ENCODE peak calls at places on chromosomes 16 and 17, in seven cellular contexts. B, V, G, Y, D, F and C are unnamed samples. For H3K4me1, the result is how much of the 10 kb centered on the place peaks cover.

GRCh38 chr17:74276051-74276476 is 2.0 kb downstream of the DNAI2 start:
- DNase-seq in B (no peak), V (no peak), G (no peak), Y (no peak), D (no peak), F (no peak), C (no peak)

GRCh38 chr17:43044024-43044423 is 19.0 kb downstream of the RND2 start:
- DNase-seq in B (no peak), V (no peak), G (no peak), Y (no peak), D (no peak), F (no peak), C (no peak)

GRCh38 chr17:52837502-52837901 is 679.0 kb upstream of the CA10 start:
- DNase-seq in B (no peak), V (no peak), G (no peak), Y (no peak), D (no peak), F (no peak), C (no peak)

GRCh38 chr16:54266363-54266955 is 20.1 kb downstream of the IRX3 start:
- DNase-seq in B (no peak), V (no peak), G (no peak), Y (no peak), D (peak), F (no peak), C (no peak)

GRCh38 chr16:80997139-80997798 is 9.4 kb downstream of the CMC2 start:
- DNase-seq in B (no peak), V (no peak), G (no peak), Y (no peak), D (peak), F (peak), C (no peak)

GRCh38 chr17:72118588-72119279 is 2.1 kb upstream of the SOX9 start:
- DNase-seq in B (no peak), V (peak), G (peak), Y (peak), D (peak), F (peak), C (no peak)

GRCh38 chr17:742147-742793 is 9.8 kb downstream of the GEMIN4 start:
- DNase-seq in B (no peak), V (no peak), G (no peak), Y (no peak), D (no peak), F (no peak), C (no peak)

GRCh38 chr17:60451071-60451470 is 28.8 kb downstream of the CHCT1 start:
- DNase-seq in B (no peak), V (no peak), G (no peak), Y (no peak), D (no peak), F (no peak), C (no peak)

GRCh38 chr17:74015316-74015715 is 188.2 kb upstream of the RPL38 start:
- DNase-seq in B (no peak), V (no peak), G (no peak), Y (no peak), D (no peak), F (no peak), C (no peak)

GRCh38 chr17:50948711-50949110 is 82.6 kb upstream of the TOB1 start:
- DNase-seq in B (no peak), V (no peak), G (no peak), Y (no peak), D (no peak), F (no peak), C (no peak)

GRCh38 chr17:7717756-7718350 is 309 bp downstream of the DNAH2 start:
- DNase-seq in B (no peak), V (no peak), G (no peak), Y (no peak), D (no peak), F (no peak), C (no peak)

GRCh38 chr16:82181456-82182185 is 11.6 kb upstream of the MPHOSPH6 start:
- DNase-seq in B (no peak), V (no peak), G (no peak), Y (no peak), D (no peak), F (no peak), C (no peak)

GRCh38 chr17:77432791-77433190 is 292.0 kb downstream of the SEC14L1 start:
- DNase-seq in B (no peak), V (no peak), G (no peak), Y (no peak), D (no peak), F (no peak), C (no peak)
- H3K4me1 ChIP-seq in B (under half), V (half or more), G (under half), Y (half or more), D (under half), F (half or more), C (half or more)

GRCh38 chr16:56409195-56409594 is 16.1 kb downstream of the AMFR start:
- DNase-seq in B (no peak), V (no peak), G (no peak), Y (no peak), D (peak), F (no peak), C (no peak)
- TF ChIP-seq CTCF in B (no peak), V (no peak), G (no peak), Y (no peak), D (no peak), F (no peak), C (no peak)

DNA sequence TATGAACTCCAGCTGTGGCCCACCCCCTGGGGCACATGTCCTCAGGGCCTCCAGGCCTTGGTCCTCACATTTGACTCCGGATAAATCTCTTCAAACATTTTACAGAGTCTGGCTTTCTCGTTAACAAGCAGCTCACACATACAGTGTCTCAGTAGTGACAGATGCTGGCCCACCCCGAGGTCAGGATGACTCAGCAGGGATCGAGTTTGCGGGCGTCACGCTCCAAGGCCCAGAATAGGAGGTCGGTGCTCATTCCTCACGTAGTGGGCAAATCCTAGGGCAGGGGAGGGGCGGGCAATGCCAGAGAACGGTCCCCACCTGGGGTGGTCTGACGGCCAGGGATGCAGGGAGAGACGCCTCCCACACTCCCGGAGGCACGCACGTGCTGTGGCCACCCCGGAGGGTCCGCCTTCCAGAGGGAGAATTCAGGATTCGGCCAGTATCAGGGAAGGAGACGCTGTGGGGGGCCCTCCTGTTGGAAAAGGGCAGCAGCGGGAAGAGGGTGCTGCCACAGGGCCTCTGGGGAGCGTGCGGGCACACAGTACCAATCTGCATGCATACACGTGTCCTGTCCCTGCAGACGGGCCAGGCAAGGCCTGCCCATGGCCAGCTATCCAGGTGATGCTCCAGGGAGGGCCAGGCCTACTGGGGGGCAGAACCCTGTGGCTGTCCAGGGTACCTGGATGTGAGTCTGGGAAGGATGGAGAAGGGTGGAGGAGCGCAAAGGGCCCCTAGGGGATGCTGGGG is 8.6 kb downstream of the SLC7A5 start:
- DNase-seq in B (no peak), V (peak), G (no peak), Y (peak), D (peak), F (no peak), C (no peak)
- TF ChIP-seq SIN3A in B (no peak), V (no peak), G (no peak), Y (no peak), D (peak), F (no peak), C (peak)

DNA sequence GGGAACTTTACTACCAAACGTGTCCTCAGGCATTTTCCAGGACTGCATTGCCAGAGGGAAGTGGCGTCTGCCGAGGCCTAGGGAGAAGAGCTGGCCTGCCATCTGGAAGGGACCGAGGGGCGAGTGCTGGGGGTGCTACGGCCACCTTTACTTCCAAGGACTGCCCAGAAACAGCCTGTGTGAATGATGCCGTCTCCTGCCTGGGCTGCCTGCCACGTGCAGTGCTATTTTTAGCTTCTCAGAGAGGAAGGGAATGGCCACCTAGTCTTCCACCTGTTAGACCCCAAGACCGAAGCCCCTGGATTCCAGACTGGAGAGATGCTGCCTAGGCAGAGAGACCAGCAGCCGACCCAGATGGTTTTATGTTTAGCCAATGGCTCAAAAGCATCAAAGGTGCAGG is 57.2 kb downstream of the VAC14 start:
- DNase-seq in B (no peak), V (no peak), G (no peak), Y (no peak), D (no peak), F (no peak), C (no peak)
- H3K4me1 ChIP-seq in B (under half), V (under half), G (under half), Y (under half), D (half or more), F (under half), C (under half)